ENCODE peak calls at places on chromosomes 5 and 9, in nine cellular contexts. F is B cell, Z is IMR-90, D is GM12892, T is caudate nucleus, V is mesothelial cell of epicardium, I is cardiac fibroblast, J is fibroblast of pulmonary artery, A is cardiac muscle cell. Y is an unnamed sample.

GRCh38 chr5:54249210-54250028 is 61.0 kb downstream of the ARL15 start:
- DNase-seq in F (peak; percentile 48), Z (peak; percentile 41), D (no peak), T (no peak), V (no peak), I (no peak), J (no peak), A (peak; percentile 52), Y (peak; percentile 5)

GRCh38 chr5:132369471-132370240 is at the start of gene SLC22A5:
- DNase-seq in F (peak; percentile 87), Z (peak; percentile 33), D (peak; percentile 75), T (peak; percentile 23), V (peak; percentile 58), I (peak; percentile 52), J (peak; percentile 45), A (peak; percentile 78), Y (peak; percentile 71)

GRCh38 chr9:80061940-80062339 is 490.2 kb downstream of the TLE4 start:
- DNase-seq in F (no peak), Z (peak; percentile 97), D (no peak), T (no peak), V (no peak), I (peak; percentile 61), J (peak; percentile 60), A (peak; percentile 8), Y (peak; percentile 45)

GRCh38 chr9:128902351-128903078 is 18.3 kb upstream of the PHYHD1 start:
- DNase-seq in F (peak; percentile 89), Z (no peak), D (peak; percentile 75), T (no peak), V (no peak), I (no peak), J (no peak), A (no peak), Y (no peak)

GRCh38 chr9:107862329-107862728 is 372.8 kb upstream of the KLF4 start:
- DNase-seq in F (no peak), Z (no peak), D (no peak), T (no peak), V (no peak), I (no peak), J (no peak), A (no peak), Y (no peak)

GRCh38 chr9:98634680-98635079 is 74.1 kb downstream of the GABBR2 start:
- DNase-seq in F (no peak), Z (no peak), D (no peak), T (no peak), V (no peak), I (no peak), J (no peak), A (no peak), Y (no peak)

GRCh38 chr9:131518553-131518952 is 12.5 kb downstream of the UCK1 start:
- DNase-seq in F (no peak), Z (no peak), D (no peak), T (no peak), V (no peak), I (no peak), J (no peak), A (no peak), Y (no peak)

GRCh38 chr5:142674438-142675210 is 11.3 kb downstream of the FGF1 start:
- DNase-seq in F (no peak), Z (peak; percentile 89), D (no peak), T (no peak), V (no peak), I (peak; percentile 76), J (peak; percentile 73), A (peak; percentile 40), Y (peak; percentile 81)

GRCh38 chr9:135422340-135422944 is 57.1 kb upstream of the PPP1R26 start:
- DNase-seq in F (no peak), Z (no peak), D (no peak), T (no peak), V (no peak), I (no peak), J (no peak), A (no peak), Y (no peak)

Y was measured in hepatic stellate cell.